ENCODE peak calls at places on chromosomes 16 and 17, in four cellular contexts. J is ELR, Q is nucleus accumbens, Y is astrocyte of the hippocampus. K is an unnamed sample.

GRCh38 chr17:37607637-37608368 is 1.4 kb downstream of the SYNRG start:
- DNase-seq in Q (no peak), J (no peak), Y (no peak), K (no peak)

GRCh38 chr16:65446441-65446840 is 324.6 kb upstream of the CDH11 start:
- DNase-seq in Q (no peak), Y (no peak), J (no peak), K (no peak)

GRCh38 chr17:10614536-10615155 is 42.5 kb downstream of the MYH3 start:
- DNase-seq in Q (no peak), Y (peak; percentile 66), J (peak; percentile 63), K (peak; percentile 26)

GRCh38 chr16:11259655-11260595 is 3.9 kb upstream of the SOCS1 start:
- DNase-seq in Q (no peak), Y (no peak), J (no peak), K (no peak)

GRCh38 chr16:67082891-67083290 is 26.9 kb upstream of the PHAF1 start:
- DNase-seq in Q (no peak), J (peak; percentile 50), Y (peak; percentile 59), K (no peak)

GRCh38 chr16:87457051-87457611 is 35.7 kb downstream of the ZCCHC14 start:
- DNase-seq in Q (no peak), J (peak; percentile 86), Y (peak; percentile 39), K (no peak)

GRCh38 chr17:62724398-62725146 is 83.5 kb downstream of the MARCHF10 start:
- DNase-seq in Y (peak; percentile 38), J (peak; percentile 59), Q (no peak), K (no peak)

GRCh38 chr17:50033316-50033715 is 22.6 kb upstream of the ITGA3 start:
- DNase-seq in J (no peak), Q (no peak), Y (peak; percentile 61), K (no peak)

GRCh38 chr16:56246051-56246817 is 54.9 kb downstream of the GNAO1 start:
- DNase-seq in Q (no peak), J (peak; percentile 91), Y (peak; percentile 48), K (peak; percentile 95)

GRCh38 chr16:85238233-85238647 is 126.0 kb upstream of the CIBAR2 start:
- DNase-seq in Y (peak; percentile 91), J (no peak), Q (no peak), K (peak; percentile 29)

GRCh38 chr17:34382586-34383224 is 19.7 kb upstream of the CCL1 start:
- DNase-seq in J (no peak), Q (no peak), Y (no peak), K (no peak)

GRCh38 chr16:24499193-24499814 is 40.1 kb upstream of the RBBP6 start:
- DNase-seq in Y (peak; percentile 62), J (peak; percentile 62), Q (no peak), K (peak; percentile 12)

GRCh38 chr16:48817032-48817431 is 207.1 kb upstream of the N4BP1 start:
- DNase-seq in Q (no peak), Y (no peak), J (no peak), K (no peak)

GRCh38 chr17:7992924-7993323 is 9.5 kb upstream of the GUCY2D start:
- DNase-seq in Q (no peak), Y (no peak), J (no peak), K (no peak)

GRCh38 chr16:83785455-83785854 is 22.3 kb upstream of the HSBP1 start:
- DNase-seq in J (no peak), Y (peak; percentile 8), Q (no peak), K (no peak)

GRCh38 chr17:77709594-77709993 is 248.9 kb upstream of the TNRC6C start:
- DNase-seq in Q (no peak), J (no peak), Y (no peak), K (no peak)

GRCh38 chr16:1300664-1301476 is 8.6 kb upstream of the UBE2I start:
- DNase-seq in J (peak; percentile 58), Q (peak; percentile 16), Y (peak; percentile 78), K (no peak)

GRCh38 chr17:67867591-67867990 is 42.3 kb downstream of the BPTF start:
- DNase-seq in Y (no peak), Q (no peak), J (no peak), K (no peak)

GRCh38 chr16:58753711-58754134 is 19.6 kb upstream of the GOT2 start:
- DNase-seq in Q (no peak), J (no peak), Y (no peak), K (no peak)

GRCh38 chr16:74449470-74449869 is 28.2 kb upstream of the CLEC18B start:
- DNase-seq in Y (no peak), J (peak; percentile 90), Q (no peak), K (no peak)

GRCh38 chr16:22890976-22891375 is 77.0 kb downstream of the HS3ST2 start:
- DNase-seq in J (no peak), Y (no peak), Q (no peak), K (no peak)

GRCh38 chr17:83176272-83176955 is 97.0 kb downstream of the METRNL start:
- DNase-seq in Q (no peak), J (no peak), Y (no peak), K (no peak)

GRCh38 chr16:12588510-12588909 is 215.2 kb downstream of the CPPED1 start:
- DNase-seq in Y (no peak), J (no peak), Q (no peak), K (no peak)

GRCh38 chr16:75599452-75600277 is 23.4 kb downstream of the ADAT1 start:
- DNase-seq in Q (no peak), Y (no peak), J (no peak), K (no peak)

GRCh38 chr16:3965781-3966582 is 85.5 kb upstream of the CREBBP start:
- DNase-seq in Y (no peak), Q (no peak), J (no peak), K (no peak)

GRCh38 chr17:49468827-49469385 is 26.2 kb upstream of the NGFR start:
- DNase-seq in J (no peak), Q (no peak), Y (no peak), K (no peak)

GRCh38 chr17:77371117-77371887 is 230.5 kb downstream of the SEC14L1 start:
- DNase-seq in Y (peak; percentile 81), Q (no peak), J (no peak), K (no peak)

GRCh38 chr17:76385892-76386786 is 1.7 kb downstream of the SPHK1 start:
- DNase-seq in Y (peak; percentile 86), Q (peak; percentile 16), J (peak; percentile 93), K (no peak)

GRCh38 chr17:69900829-69901228 is 174.2 kb upstream of the KCNJ16 start:
- DNase-seq in J (no peak), Q (no peak), Y (no peak), K (no peak)

GRCh38 chr17:79255471-79255870 is 180.8 kb downstream of the ENGASE start:
- DNase-seq in J (no peak), Q (no peak), Y (no peak), K (no peak)

GRCh38 chr16:64121473-64121872 is 1000.4 kb downstream of the CDH11 start:
- DNase-seq in J (peak; percentile 56), Q (no peak), Y (no peak), K (no peak)

GRCh38 chr16:86828202-86828601 is 249.9 kb downstream of the FOXL1 start:
- DNase-seq in Y (no peak), J (no peak), Q (no peak), K (no peak)

GRCh38 chr17:66190738-66191606 is 961 bp downstream of the CEP112 start:
- DNase-seq in Y (peak; percentile 45), J (peak; percentile 64), Q (no peak), K (no peak)

GRCh38 chr16:84889066-84889465 is 69.3 kb downstream of the CRISPLD2 start:
- DNase-seq in Y (no peak), Q (no peak), J (no peak), K (no peak)

GRCh38 chr17:64622931-64623654 is 39.0 kb downstream of the SMURF2 start:
- DNase-seq in J (peak; percentile 98), Y (peak; percentile 62), Q (no peak), K (no peak)

GRCh38 chr16:48613061-48613957 is 3.3 kb upstream of the N4BP1 start:
- DNase-seq in Q (no peak), Y (no peak), J (peak; percentile 22), K (no peak)

K was measured in globus pallidus.